ENCODE peak calls at places on chromosomes 12 and 14, in nine cellular contexts. X, M, P, H, U, D, Z, R and J are unnamed samples.

GRCh38 chr12:93089805-93090569 is 160.9 kb upstream of the EEA1 start:
- ATAC-seq in D (no peak), X (no peak), R (no peak), H (peak; percentile 94), P (peak; percentile 93), U (no peak), Z (peak; percentile 89), M (peak; percentile 92), J (no peak)

GRCh38 chr12:47686645-47687240 is 19.1 kb downstream of the RPAP3 start:
- ATAC-seq in Z (peak; percentile 83), R (no peak), H (peak; percentile 83), D (peak; percentile 79), P (peak; percentile 75), M (peak; percentile 97), U (no peak), X (peak; percentile 64), J (no peak)

GRCh38 chr14:102883028-102883953 is 39.2 kb upstream of the AMN start:
- ATAC-seq in D (no peak), Z (no peak), P (no peak), U (no peak), M (no peak), R (no peak), H (no peak), X (no peak), J (no peak)

GRCh38 chr12:102685841-102686240 is 205.5 kb upstream of the IGF1 start:
- ATAC-seq in P (no peak), R (no peak), Z (no peak), D (no peak), U (no peak), H (no peak), X (no peak), M (no peak), J (no peak)

GRCh38 chr14:88013750-88014349 is 8.9 kb downstream of the GPR65 start:
- ATAC-seq in H (peak; percentile 100), R (peak; percentile 81), D (peak; percentile 100), X (peak; percentile 95), P (peak; percentile 58), Z (peak; percentile 97), M (peak; percentile 94), U (peak; percentile 97), J (peak; percentile 83)

GRCh38 chr12:1749019-1749418 is 58.1 kb downstream of the ADIPOR2 start:
- ATAC-seq in P (no peak), H (no peak), Z (no peak), M (no peak), X (no peak), D (no peak), R (no peak), U (no peak), J (no peak)

GRCh38 chr12:47775100-47775911 is 2.3 kb downstream of the SLC48A1 start:
- ATAC-seq in P (no peak), U (no peak), Z (peak; percentile 26), X (no peak), D (no peak), M (no peak), H (no peak), R (no peak), J (no peak)

GRCh38 chr12:75553398-75553797 is 42.0 kb upstream of the KRR1 start:
- ATAC-seq in H (no peak), P (peak; percentile 76), U (peak; percentile 56), R (no peak), Z (no peak), D (no peak), M (no peak), X (peak; percentile 71), J (no peak)

GRCh38 chr14:70908918-70909641 is 1.8 kb downstream of the PCNX1 start:
- ATAC-seq in U (no peak), M (no peak), R (no peak), H (no peak), P (no peak), X (no peak), D (no peak), Z (no peak), J (no peak)

GRCh38 chr14:70907996-70908917 is 998 bp downstream of the PCNX1 start:
- ATAC-seq in D (peak; percentile 72), H (peak; percentile 59), M (peak; percentile 18), Z (peak; percentile 21), X (peak; percentile 71), R (peak; percentile 52), U (peak; percentile 18), P (peak; percentile 12), J (peak; percentile 35)

GRCh38 chr14:70905316-70905715 is 1.9 kb upstream of the PCNX1 start:
- ATAC-seq in M (peak; percentile 3), X (no peak), U (no peak), P (no peak), D (no peak), H (no peak), R (no peak), Z (no peak), J (no peak)

GRCh38 chr14:70906785-70907171 is 481 bp upstream of the PCNX1 start:
- ATAC-seq in R (no peak), Z (peak; percentile 24), P (peak; percentile 18), X (no peak), M (no peak), D (peak; percentile 18), H (peak; percentile 10), U (peak; percentile 12), J (no peak)

DNA sequence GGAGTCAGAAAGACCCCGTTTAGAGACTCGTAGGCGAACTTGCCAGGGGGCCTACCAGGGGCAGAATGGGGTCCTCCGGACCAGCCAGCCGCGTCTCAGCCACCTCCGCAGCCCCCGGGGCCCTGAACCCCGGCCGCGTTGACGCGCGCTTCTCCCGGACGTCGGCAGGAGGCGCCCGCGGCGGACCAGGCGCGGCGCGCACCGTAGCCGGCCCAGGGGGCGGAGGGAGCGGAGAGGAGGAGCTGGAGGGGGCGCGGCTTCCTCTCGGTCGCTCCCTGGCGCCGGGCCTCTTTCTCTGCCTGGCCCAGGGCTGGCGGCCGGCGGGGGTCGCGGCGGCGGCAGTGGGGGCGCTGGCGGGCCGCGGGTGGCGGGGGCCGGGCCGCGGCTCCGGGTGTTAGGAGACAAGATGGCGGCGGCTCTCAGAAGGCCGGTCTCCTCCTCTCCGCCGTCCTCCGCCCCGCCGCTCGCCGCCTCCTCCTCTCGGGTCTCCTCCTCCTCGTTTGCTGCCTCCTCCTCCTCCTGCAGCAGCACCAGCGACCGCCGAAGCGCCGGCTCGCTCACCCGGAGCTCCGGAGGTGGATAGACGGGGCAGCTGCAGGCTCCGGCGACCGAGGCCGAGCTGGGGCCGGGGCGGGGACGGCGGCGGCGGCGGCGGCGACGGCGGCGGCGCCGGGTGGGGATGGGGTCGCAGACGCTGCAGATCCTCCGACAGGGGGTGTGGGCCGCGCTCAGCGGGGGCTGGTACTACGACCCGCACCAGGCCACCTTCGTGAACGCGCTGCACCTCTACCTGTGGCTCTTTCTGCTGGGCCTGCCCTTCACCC is at the start of gene PCNX1:
- ATAC-seq in R (peak; percentile 93), U (peak; percentile 90), X (peak; percentile 91), Z (peak; percentile 96), P (peak; percentile 86), D (peak; percentile 93), H (peak; percentile 85), M (peak; percentile 89), J (peak; percentile 95)
- TF ChIP-seq POLR2A in R (no peak), U (peak; percentile 50), X (no peak), Z (no peak), P (peak; percentile 24), D (peak; percentile 70), H (peak; percentile 55), M (peak; percentile 75), J (peak; percentile 53)

GRCh38 chr12:124544983-124545382 is 22.4 kb downstream of the NCOR2 start:
- ATAC-seq in Z (no peak), H (no peak), D (no peak), M (no peak), P (no peak), X (no peak), R (no peak), U (no peak), J (no peak)

GRCh38 chr12:124543052-124543590 is 24.3 kb downstream of the NCOR2 start:
- ATAC-seq in P (peak; percentile 19), U (peak; percentile 52), X (no peak), D (no peak), M (no peak), R (peak; percentile 19), H (peak; percentile 74), Z (peak; percentile 36), J (peak; percentile 42)

GRCh38 chr12:124543591-124544310 is 23.7 kb downstream of the NCOR2 start:
- ATAC-seq in X (no peak), H (peak; percentile 1), Z (peak; percentile 5), M (no peak), P (no peak), R (no peak), D (no peak), U (peak; percentile 44), J (no peak)

GRCh38 chr12:124544311-124544970 is 23.0 kb downstream of the NCOR2 start:
- ATAC-seq in M (no peak), P (no peak), X (no peak), U (no peak), R (no peak), H (no peak), D (no peak), Z (no peak), J (no peak)

DNA sequence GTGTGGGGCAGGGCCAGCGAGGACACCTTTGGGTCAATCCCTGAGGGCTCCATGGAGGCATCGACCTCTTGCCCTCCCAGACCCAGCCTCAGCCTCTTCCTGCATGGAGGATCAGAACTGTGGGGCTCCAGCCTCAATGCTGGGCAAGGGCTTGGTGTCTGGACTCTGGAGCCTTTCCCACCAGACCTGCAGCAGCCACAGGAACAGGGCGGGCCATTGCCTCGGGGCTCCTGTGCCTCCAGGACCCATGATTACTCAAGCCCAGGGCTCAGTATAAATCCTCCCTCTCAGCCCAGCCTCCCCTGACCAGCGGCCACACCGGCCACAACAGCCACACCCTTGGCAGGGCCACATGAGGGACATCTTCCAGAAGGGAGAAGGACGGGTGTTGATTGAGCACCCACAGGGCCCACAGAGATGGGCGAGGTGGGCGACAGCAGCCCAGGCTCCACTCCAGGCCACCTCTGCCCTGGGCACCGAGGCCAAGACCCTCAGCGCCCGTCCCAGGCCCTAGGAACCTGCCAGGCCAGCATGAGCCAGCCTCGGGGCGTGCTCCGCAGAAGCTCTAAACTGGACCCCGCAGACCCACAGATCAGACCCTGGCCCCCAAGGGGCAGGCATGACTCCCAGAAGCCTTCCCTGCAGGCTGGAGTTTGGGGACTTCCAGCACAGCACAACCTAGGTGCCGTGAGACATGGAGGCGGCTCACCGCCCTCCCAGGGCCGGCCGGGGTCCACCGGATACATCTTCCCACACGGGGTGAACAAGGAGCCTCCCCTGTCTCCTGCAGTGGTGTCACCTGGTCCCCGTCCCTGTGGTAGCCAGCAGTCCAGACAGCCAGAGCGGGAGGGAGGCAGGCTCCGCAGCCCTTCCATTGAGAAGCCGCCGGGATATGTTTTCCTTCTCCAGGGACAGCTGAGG is 25.1 kb downstream of the NCOR2 start:
- ATAC-seq in H (peak; percentile 47), Z (no peak), X (no peak), R (no peak), U (no peak), P (peak; percentile 29), M (no peak), D (no peak), J (no peak)
- H3K4me1 ChIP-seq in H (peaks cover 72% of the 10 kb centered on the region), Z (peaks cover 15% of the 10 kb centered on the region), X (peaks cover 79% of the 10 kb centered on the region), R (peaks cover 84% of the 10 kb centered on the region), U (peaks cover 55% of the 10 kb centered on the region), P (peaks cover 7% of the 10 kb centered on the region), M (peaks cover 46% of the 10 kb centered on the region), D (no peaks in the 10 kb centered on the region), J (peaks cover 68% of the 10 kb centered on the region)

GRCh38 chr12:7190268-7191055 is 976 bp downstream of the PEX5 start:
- ATAC-seq in R (no peak), D (no peak), X (no peak), P (peak; percentile 3), Z (peak; percentile 11), M (peak; percentile 1), H (peak; percentile 10), U (no peak), J (peak; percentile 6)

GRCh38 chr12:7188557-7189397 is 709 bp upstream of the PEX5 start:
- ATAC-seq in R (peak; percentile 89), X (peak; percentile 62), P (peak; percentile 74), D (peak; percentile 65), M (peak; percentile 58), H (peak; percentile 88), U (peak; percentile 58), Z (peak; percentile 78), J (peak; percentile 62)

DNA sequence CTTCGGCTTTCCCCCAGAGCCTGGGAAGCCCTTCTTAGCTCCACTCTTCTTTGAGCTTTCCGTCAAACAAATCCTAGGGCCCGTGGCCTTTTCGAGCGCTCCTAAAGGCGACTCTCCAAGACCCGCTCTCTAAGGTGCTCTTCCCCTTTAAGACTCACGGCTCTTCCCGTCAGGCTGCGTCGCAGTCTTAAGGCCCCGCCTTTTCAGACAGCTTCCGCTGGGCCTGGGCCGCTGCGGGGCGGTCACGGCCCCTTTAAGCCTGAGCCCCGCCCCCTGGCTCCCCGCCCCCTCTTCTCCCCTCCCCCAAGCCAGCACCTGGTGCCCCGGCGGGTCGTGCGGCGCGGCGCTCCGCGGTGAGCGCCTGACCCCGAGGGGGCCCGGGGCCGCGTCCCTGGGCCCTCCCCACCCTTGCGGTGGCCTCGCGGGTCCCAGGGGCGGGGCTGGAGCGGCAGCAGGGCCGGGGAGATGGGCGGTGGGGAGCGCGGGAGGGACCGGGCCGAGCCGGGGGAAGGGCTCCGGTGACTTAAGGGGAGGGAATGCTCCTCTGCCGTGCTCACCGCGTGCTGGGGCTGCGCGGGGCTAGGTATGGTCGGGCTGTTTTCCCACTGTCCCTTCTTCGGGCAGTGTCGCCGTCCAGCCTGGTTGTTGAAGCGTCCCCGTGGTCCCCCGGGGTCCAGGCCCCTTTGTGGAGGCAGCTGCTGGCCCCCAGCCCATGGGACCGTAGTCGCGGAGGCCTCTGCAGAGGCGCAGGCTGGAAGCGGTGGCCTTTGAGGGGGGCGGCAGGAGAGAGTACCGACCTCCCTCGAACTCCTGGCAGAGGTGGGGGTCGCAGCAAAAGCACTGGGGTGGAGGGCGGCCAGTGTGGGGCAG is at the start of gene PEX5:
- ATAC-seq in H (peak; percentile 97), M (peak; percentile 96), D (peak; percentile 96), P (peak; percentile 93), X (peak; percentile 97), U (peak; percentile 96), R (peak; percentile 98), Z (peak; percentile 97), J (peak; percentile 98)
- TF ChIP-seq POLR2A in H (peak; percentile 36), M (no peak), D (no peak), P (no peak), X (no peak), U (no peak), R (no peak), Z (no peak), J (no peak)

GRCh38 chr12:131861261-131862083 is 33.0 kb upstream of the ULK1 start:
- ATAC-seq in D (no peak), H (no peak), M (no peak), Z (no peak), X (no peak), P (no peak), U (no peak), R (no peak), J (no peak)

GRCh38 chr12:131862084-131862441 is 32.4 kb upstream of the ULK1 start:
- ATAC-seq in U (no peak), D (peak; percentile 41), M (no peak), Z (no peak), X (no peak), P (no peak), R (no peak), H (no peak), J (no peak)

GRCh38 chr12:131862994-131863710 is 31.3 kb upstream of the ULK1 start:
- ATAC-seq in P (no peak), M (no peak), Z (peak; percentile 8), U (no peak), D (no peak), X (no peak), H (no peak), R (no peak), J (no peak)

GRCh38 chr12:131862600-131862993 is 31.8 kb upstream of the ULK1 start:
- ATAC-seq in M (no peak), P (no peak), U (no peak), X (no peak), D (no peak), R (no peak), Z (no peak), H (no peak), J (no peak)

DNA sequence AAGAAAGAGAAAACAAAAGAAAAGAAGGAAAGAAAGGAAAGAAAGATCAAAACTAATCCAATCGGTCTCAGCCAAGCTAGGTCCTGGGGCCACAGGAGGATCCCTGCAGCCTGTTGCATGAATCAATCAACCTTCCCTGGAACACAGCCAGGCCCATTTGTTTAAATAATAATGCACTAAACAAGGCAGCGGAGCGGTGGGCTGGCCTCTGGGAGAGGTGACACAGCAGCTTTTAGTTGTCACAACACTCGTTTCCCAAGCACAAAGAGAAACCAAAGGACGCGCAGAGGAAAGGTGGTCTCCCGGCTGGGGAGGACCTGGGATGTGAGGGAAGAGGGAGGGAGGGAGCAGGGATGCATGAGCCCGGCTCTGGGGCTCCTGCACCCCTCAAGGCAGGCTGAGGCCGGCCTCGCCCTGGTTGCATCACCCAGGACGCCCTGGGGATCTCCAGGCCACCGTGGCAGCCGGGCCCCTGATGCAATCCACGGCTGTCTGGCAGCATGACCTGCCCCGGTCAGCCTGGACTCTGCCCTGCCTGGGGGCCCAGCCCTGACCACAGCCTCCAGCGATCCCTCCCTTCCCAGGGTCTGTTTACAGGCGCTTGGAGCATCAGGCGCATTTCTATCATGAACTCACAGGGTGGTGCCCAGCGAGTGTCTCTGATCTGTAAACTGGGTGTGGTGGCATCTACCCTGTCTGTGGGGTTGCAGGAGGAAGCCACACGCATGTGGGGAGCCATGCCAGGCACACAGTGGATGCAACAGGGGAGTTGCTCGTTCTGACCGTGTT is 32.5 kb downstream of the MMP17 start:
- ATAC-seq in M (peak; percentile 76), R (peak; percentile 69), P (peak; percentile 30), X (peak; percentile 79), Z (peak; percentile 92), D (peak; percentile 90), U (no peak), H (peak; percentile 84), J (peak; percentile 87)
- H3K4me1 ChIP-seq in M (peaks cover 8% of the 10 kb centered on the region), R (peaks cover 17% of the 10 kb centered on the region), P (peaks cover 21% of the 10 kb centered on the region), X (peaks cover 6% of the 10 kb centered on the region), Z (peaks cover 26% of the 10 kb centered on the region), D (no peaks in the 10 kb centered on the region), U (no peaks in the 10 kb centered on the region), H (peaks cover 56% of the 10 kb centered on the region), J (no peaks in the 10 kb centered on the region)